ENCODE peak calls at places on chromosomes 2 and 18, in four cellular contexts. One of them, this sample, is unnamed.

GRCh38 chr18:33603434-33603833 is 25.4 kb downstream of the ASXL3 start:
- DNase-seq in GM04504: no peak
- DNase-seq in stimulated activated CD8-positive, alpha-beta memory T cell treated with anti-CD3 and anti-CD28 coated beads, Interleukin-2, amount 100 ng/mL, for 48 hours: no peak
- DNase-seq in SK-N-SH: no peak
- DNase-seq in this sample: no peak

GRCh38 chr2:43839776-43840564 is 1.2 kb downstream of the ABCG8 start:
- DNase-seq in SK-N-SH: no peak
- DNase-seq in GM04504: no peak
- DNase-seq in stimulated activated CD8-positive, alpha-beta memory T cell treated with anti-CD3 and anti-CD28 coated beads, Interleukin-2, amount 100 ng/mL, for 48 hours: no peak
- DNase-seq in this sample: no peak

GRCh38 chr18:64380117-64380516 is 231.2 kb upstream of the LINC00305 start:
- DNase-seq in SK-N-SH: no peak
- DNase-seq in stimulated activated CD8-positive, alpha-beta memory T cell treated with anti-CD3 and anti-CD28 coated beads, Interleukin-2, amount 100 ng/mL, for 48 hours: no peak
- DNase-seq in GM04504: no peak
- DNase-seq in this sample: peak; percentile 9

GRCh38 chr2:31440764-31441163 is 26.2 kb upstream of the XDH start:
- DNase-seq in SK-N-SH: no peak
- DNase-seq in stimulated activated CD8-positive, alpha-beta memory T cell treated with anti-CD3 and anti-CD28 coated beads, Interleukin-2, amount 100 ng/mL, for 48 hours: no peak
- DNase-seq in GM04504: peak; percentile 76
- DNase-seq in this sample: no peak

GRCh38 chr18:13614701-13615288 is 111.6 kb downstream of the FAM210A start:
- DNase-seq in GM04504: no peak
- DNase-seq in SK-N-SH: no peak
- DNase-seq in stimulated activated CD8-positive, alpha-beta memory T cell treated with anti-CD3 and anti-CD28 coated beads, Interleukin-2, amount 100 ng/mL, for 48 hours: no peak
- DNase-seq in this sample: peak; percentile 68

GRCh38 chr2:38947241-38948239 is 57.9 kb downstream of the ARHGEF33 start:
- DNase-seq in GM04504: peak; percentile 20
- DNase-seq in stimulated activated CD8-positive, alpha-beta memory T cell treated with anti-CD3 and anti-CD28 coated beads, Interleukin-2, amount 100 ng/mL, for 48 hours: peak; percentile 49
- DNase-seq in SK-N-SH: peak; percentile 84
- DNase-seq in this sample: peak; percentile 15

GRCh38 chr2:240733803-240734495 is 42.3 kb downstream of the AQP12A start:
- DNase-seq in SK-N-SH: no peak
- DNase-seq in stimulated activated CD8-positive, alpha-beta memory T cell treated with anti-CD3 and anti-CD28 coated beads, Interleukin-2, amount 100 ng/mL, for 48 hours: no peak
- DNase-seq in GM04504: no peak
- DNase-seq in this sample: no peak

GRCh38 chr2:170368370-170368769 is 190.4 kb downstream of the MYO3B start:
- DNase-seq in GM04504: no peak
- DNase-seq in stimulated activated CD8-positive, alpha-beta memory T cell treated with anti-CD3 and anti-CD28 coated beads, Interleukin-2, amount 100 ng/mL, for 48 hours: no peak
- DNase-seq in SK-N-SH: no peak
- DNase-seq in this sample: no peak

GRCh38 chr18:56637897-56638231 is 528 bp downstream of the TXNL1 start:
- DNase-seq in GM04504: no peak
- DNase-seq in stimulated activated CD8-positive, alpha-beta memory T cell treated with anti-CD3 and anti-CD28 coated beads, Interleukin-2, amount 100 ng/mL, for 48 hours: peak; percentile 5
- DNase-seq in SK-N-SH: no peak
- DNase-seq in this sample: no peak

GRCh38 chr2:8803658-8804379 is 33.6 kb downstream of the KIDINS220 start:
- DNase-seq in GM04504: peak; percentile 45
- DNase-seq in stimulated activated CD8-positive, alpha-beta memory T cell treated with anti-CD3 and anti-CD28 coated beads, Interleukin-2, amount 100 ng/mL, for 48 hours: peak; percentile 12
- DNase-seq in SK-N-SH: no peak
- DNase-seq in this sample: peak; percentile 69

GRCh38 chr2:120104002-120104467 is 91.2 kb downstream of the EPB41L5 start:
- DNase-seq in SK-N-SH: no peak
- DNase-seq in stimulated activated CD8-positive, alpha-beta memory T cell treated with anti-CD3 and anti-CD28 coated beads, Interleukin-2, amount 100 ng/mL, for 48 hours: no peak
- DNase-seq in GM04504: peak; percentile 38
- DNase-seq in this sample: no peak

GRCh38 chr2:58479557-58480120 is 238.5 kb upstream of the FANCL start:
- DNase-seq in stimulated activated CD8-positive, alpha-beta memory T cell treated with anti-CD3 and anti-CD28 coated beads, Interleukin-2, amount 100 ng/mL, for 48 hours: no peak
- DNase-seq in GM04504: no peak
- DNase-seq in SK-N-SH: no peak
- DNase-seq in this sample: no peak

GRCh38 chr2:161992526-161992925 is 81.5 kb downstream of the DPP4 start:
- DNase-seq in stimulated activated CD8-positive, alpha-beta memory T cell treated with anti-CD3 and anti-CD28 coated beads, Interleukin-2, amount 100 ng/mL, for 48 hours: peak; percentile 23
- DNase-seq in GM04504: no peak
- DNase-seq in SK-N-SH: no peak
- DNase-seq in this sample: no peak

GRCh38 chr2:135152361-135152760 is 100.3 kb downstream of the RAB3GAP1 start:
- DNase-seq in SK-N-SH: no peak
- DNase-seq in GM04504: no peak
- DNase-seq in stimulated activated CD8-positive, alpha-beta memory T cell treated with anti-CD3 and anti-CD28 coated beads, Interleukin-2, amount 100 ng/mL, for 48 hours: no peak
- DNase-seq in this sample: no peak

GRCh38 chr2:218891275-218892135 is 10.9 kb downstream of the WNT10A start:
- DNase-seq in stimulated activated CD8-positive, alpha-beta memory T cell treated with anti-CD3 and anti-CD28 coated beads, Interleukin-2, amount 100 ng/mL, for 48 hours: no peak
- DNase-seq in SK-N-SH: no peak
- DNase-seq in GM04504: no peak
- DNase-seq in this sample: no peak

GRCh38 chr2:160210599-160211138 is 10.6 kb upstream of the ITGB6 start:
- DNase-seq in stimulated activated CD8-positive, alpha-beta memory T cell treated with anti-CD3 and anti-CD28 coated beads, Interleukin-2, amount 100 ng/mL, for 48 hours: peak; percentile 64
- DNase-seq in SK-N-SH: peak; percentile 52
- DNase-seq in GM04504: no peak
- DNase-seq in this sample: peak; percentile 75

GRCh38 chr18:54280206-54280550 is 10.9 kb downstream of the POLI start:
- DNase-seq in GM04504: no peak
- DNase-seq in stimulated activated CD8-positive, alpha-beta memory T cell treated with anti-CD3 and anti-CD28 coated beads, Interleukin-2, amount 100 ng/mL, for 48 hours: no peak
- DNase-seq in SK-N-SH: no peak
- DNase-seq in this sample: no peak

GRCh38 chr2:24970483-24971299 is 1.1 kb downstream of the DNAJC27 start:
- DNase-seq in GM04504: no peak
- DNase-seq in stimulated activated CD8-positive, alpha-beta memory T cell treated with anti-CD3 and anti-CD28 coated beads, Interleukin-2, amount 100 ng/mL, for 48 hours: no peak
- DNase-seq in SK-N-SH: no peak
- DNase-seq in this sample: no peak

GRCh38 chr2:39618236-39618635 is 47.5 kb upstream of the TMEM178A start:
- DNase-seq in SK-N-SH: no peak
- DNase-seq in GM04504: no peak
- DNase-seq in stimulated activated CD8-positive, alpha-beta memory T cell treated with anti-CD3 and anti-CD28 coated beads, Interleukin-2, amount 100 ng/mL, for 48 hours: no peak
- DNase-seq in this sample: no peak

GRCh38 chr2:144546933-144547332 is 27.0 kb upstream of the ZEB2 start:
- DNase-seq in GM04504: no peak
- DNase-seq in stimulated activated CD8-positive, alpha-beta memory T cell treated with anti-CD3 and anti-CD28 coated beads, Interleukin-2, amount 100 ng/mL, for 48 hours: no peak
- DNase-seq in SK-N-SH: no peak
- DNase-seq in this sample: no peak

GRCh38 chr2:71457959-71458322 is 4.6 kb downstream of the DYSF start:
- DNase-seq in stimulated activated CD8-positive, alpha-beta memory T cell treated with anti-CD3 and anti-CD28 coated beads, Interleukin-2, amount 100 ng/mL, for 48 hours: no peak
- DNase-seq in SK-N-SH: no peak
- DNase-seq in GM04504: no peak
- DNase-seq in this sample: no peak

GRCh38 chr2:227661019-227661726 is 5.4 kb upstream of the SCYGR5 start:
- DNase-seq in GM04504: no peak
- DNase-seq in SK-N-SH: no peak
- DNase-seq in stimulated activated CD8-positive, alpha-beta memory T cell treated with anti-CD3 and anti-CD28 coated beads, Interleukin-2, amount 100 ng/mL, for 48 hours: no peak
- DNase-seq in this sample: no peak

GRCh38 chr2:151576080-151576479 is 158.2 kb downstream of the NEB start:
- DNase-seq in GM04504: no peak
- DNase-seq in SK-N-SH: no peak
- DNase-seq in stimulated activated CD8-positive, alpha-beta memory T cell treated with anti-CD3 and anti-CD28 coated beads, Interleukin-2, amount 100 ng/mL, for 48 hours: no peak
- DNase-seq in this sample: no peak

GRCh38 chr2:25829828-25830227 is 48.5 kb downstream of the ASXL2 start:
- DNase-seq in GM04504: no peak
- DNase-seq in stimulated activated CD8-positive, alpha-beta memory T cell treated with anti-CD3 and anti-CD28 coated beads, Interleukin-2, amount 100 ng/mL, for 48 hours: no peak
- DNase-seq in SK-N-SH: no peak
- DNase-seq in this sample: no peak

GRCh38 chr2:102289129-102289528 is 22.2 kb upstream of the IL1RL1 start:
- DNase-seq in stimulated activated CD8-positive, alpha-beta memory T cell treated with anti-CD3 and anti-CD28 coated beads, Interleukin-2, amount 100 ng/mL, for 48 hours: no peak
- DNase-seq in SK-N-SH: no peak
- DNase-seq in GM04504: no peak
- DNase-seq in this sample: no peak

GRCh38 chr2:2660789-2661355 is 329.8 kb upstream of the MYT1L start:
- DNase-seq in stimulated activated CD8-positive, alpha-beta memory T cell treated with anti-CD3 and anti-CD28 coated beads, Interleukin-2, amount 100 ng/mL, for 48 hours: no peak
- DNase-seq in GM04504: no peak
- DNase-seq in SK-N-SH: no peak
- DNase-seq in this sample: no peak

GRCh38 chr2:11482473-11483031 is 16.6 kb upstream of the E2F6 start:
- DNase-seq in SK-N-SH: peak; percentile 99
- DNase-seq in GM04504: no peak
- DNase-seq in stimulated activated CD8-positive, alpha-beta memory T cell treated with anti-CD3 and anti-CD28 coated beads, Interleukin-2, amount 100 ng/mL, for 48 hours: no peak
- DNase-seq in this sample: no peak

GRCh38 chr18:12455511-12455910 is 47.8 kb downstream of the PRELID3A start:
- DNase-seq in GM04504: no peak
- DNase-seq in stimulated activated CD8-positive, alpha-beta memory T cell treated with anti-CD3 and anti-CD28 coated beads, Interleukin-2, amount 100 ng/mL, for 48 hours: no peak
- DNase-seq in SK-N-SH: no peak
- DNase-seq in this sample: no peak

GRCh38 chr2:79985145-79985544 is 319.4 kb downstream of the LRRTM1 start:
- DNase-seq in stimulated activated CD8-positive, alpha-beta memory T cell treated with anti-CD3 and anti-CD28 coated beads, Interleukin-2, amount 100 ng/mL, for 48 hours: no peak
- DNase-seq in SK-N-SH: no peak
- DNase-seq in GM04504: no peak
- DNase-seq in this sample: no peak

GRCh38 chr18:23377669-23378469 is 75.2 kb upstream of the RIOK3 start:
- DNase-seq in stimulated activated CD8-positive, alpha-beta memory T cell treated with anti-CD3 and anti-CD28 coated beads, Interleukin-2, amount 100 ng/mL, for 48 hours: no peak
- DNase-seq in GM04504: peak; percentile 59
- DNase-seq in SK-N-SH: no peak
- DNase-seq in this sample: no peak

GRCh38 chr2:177551989-177552413 is 159.4 kb downstream of the AGPS start:
- DNase-seq in stimulated activated CD8-positive, alpha-beta memory T cell treated with anti-CD3 and anti-CD28 coated beads, Interleukin-2, amount 100 ng/mL, for 48 hours: no peak
- DNase-seq in GM04504: no peak
- DNase-seq in SK-N-SH: peak; percentile 64
- DNase-seq in this sample: peak; percentile 38

GRCh38 chr2:176081451-176081992 is 2.2 kb downstream of the EVX2 start:
- DNase-seq in SK-N-SH: no peak
- DNase-seq in GM04504: no peak
- DNase-seq in stimulated activated CD8-positive, alpha-beta memory T cell treated with anti-CD3 and anti-CD28 coated beads, Interleukin-2, amount 100 ng/mL, for 48 hours: no peak
- DNase-seq in this sample: no peak

GRCh38 chr2:216110620-216111019 is 1.5 kb downstream of the XRCC5 start:
- DNase-seq in stimulated activated CD8-positive, alpha-beta memory T cell treated with anti-CD3 and anti-CD28 coated beads, Interleukin-2, amount 100 ng/mL, for 48 hours: no peak
- DNase-seq in SK-N-SH: no peak
- DNase-seq in GM04504: no peak
- DNase-seq in this sample: no peak